ENCODE peak calls at places on chromosome 7, in four cellular contexts. One of them, this sample, is unnamed.
A peak's percentile ranks its signal among the peaks of the same experiment; 100 is the strongest.

GRCh38 chr7:54792383-54792782 is 33.4 kb upstream of the SEC61G start:
- DNase-seq in sigmoid colon: no peak
- DNase-seq in GM06990: no peak
- DNase-seq in PC-9: no peak
- DNase-seq in this sample: no peak

GRCh38 chr7:3000566-3000965 is 43.1 kb downstream of the CARD11 start:
- DNase-seq in sigmoid colon: peak; percentile 25
- DNase-seq in PC-9: no peak
- DNase-seq in GM06990: no peak
- DNase-seq in this sample: no peak

GRCh38 chr7:65812281-65812680 is 60.6 kb upstream of the VKORC1L1 start:
- DNase-seq in sigmoid colon: no peak
- DNase-seq in GM06990: no peak
- DNase-seq in PC-9: no peak
- DNase-seq in this sample: no peak

GRCh38 chr7:100022621-100023020 is 7.2 kb downstream of the ZKSCAN1 start:
- DNase-seq in PC-9: peak; percentile 42
- DNase-seq in sigmoid colon: no peak
- DNase-seq in GM06990: no peak
- DNase-seq in this sample: no peak

GRCh38 chr7:150439926-150440325 is 10.5 kb upstream of the GIMAP8 start:
- DNase-seq in GM06990: no peak
- DNase-seq in PC-9: no peak
- DNase-seq in sigmoid colon: no peak
- DNase-seq in this sample: no peak

GRCh38 chr7:33243319-33243881 is 114.0 kb downstream of the BBS9 start:
- DNase-seq in PC-9: no peak
- DNase-seq in sigmoid colon: no peak
- DNase-seq in GM06990: no peak
- DNase-seq in this sample: no peak

GRCh38 chr7:63071920-63072319 is 926.7 kb upstream of the ZNF722 start:
- DNase-seq in GM06990: no peak
- DNase-seq in sigmoid colon: no peak
- DNase-seq in PC-9: no peak
- DNase-seq in this sample: no peak

GRCh38 chr7:149728491-149729375 is 44.7 kb downstream of the ZNF467 start:
- DNase-seq in PC-9: no peak
- DNase-seq in sigmoid colon: peak; percentile 59
- DNase-seq in GM06990: no peak
- DNase-seq in this sample: no peak

GRCh38 chr7:8638076-8638475 is 204.7 kb downstream of the NXPH1 start:
- DNase-seq in GM06990: no peak
- DNase-seq in PC-9: no peak
- DNase-seq in sigmoid colon: no peak
- DNase-seq in this sample: no peak

GRCh38 chr7:128833148-128833938 is 3.1 kb downstream of the FLNC start:
- DNase-seq in GM06990: no peak
- DNase-seq in sigmoid colon: peak; percentile 94
- DNase-seq in PC-9: peak; percentile 33
- DNase-seq in this sample: no peak

GRCh38 chr7:107889992-107890391 is 991 bp upstream of the DLD start:
- DNase-seq in GM06990: no peak
- DNase-seq in PC-9: no peak
- DNase-seq in sigmoid colon: no peak
- DNase-seq in this sample: no peak

GRCh38 chr7:107890493-107890961 is 456 bp upstream of the DLD start:
- DNase-seq in GM06990: no peak
- DNase-seq in sigmoid colon: no peak
- DNase-seq in PC-9: no peak
- DNase-seq in this sample: no peak

GRCh38 chr7:107891619-107892366 is 810 bp downstream of the DLD start:
- DNase-seq in GM06990: no peak
- DNase-seq in sigmoid colon: no peak
- DNase-seq in PC-9: no peak
- DNase-seq in this sample: no peak

GRCh38 chr7:107890962-107891618 is at the start of gene DLD:
- DNase-seq in sigmoid colon: peak; percentile 98
- DNase-seq in GM06990: peak; percentile 93
- DNase-seq in PC-9: peak; percentile 92
- DNase-seq in this sample: peak; percentile 57
- H3K4me3 ChIP-seq in sigmoid colon: peak within 1 kb of the TSS; percentile 93
- H3K4me3 ChIP-seq in GM06990: peak within 1 kb of the TSS; percentile 92
- H3K4me3 ChIP-seq in PC-9: peak within 1 kb of the TSS; percentile 61
- H3K4me3 ChIP-seq in this sample: peak within 1 kb of the TSS; percentile 91

DNA sequence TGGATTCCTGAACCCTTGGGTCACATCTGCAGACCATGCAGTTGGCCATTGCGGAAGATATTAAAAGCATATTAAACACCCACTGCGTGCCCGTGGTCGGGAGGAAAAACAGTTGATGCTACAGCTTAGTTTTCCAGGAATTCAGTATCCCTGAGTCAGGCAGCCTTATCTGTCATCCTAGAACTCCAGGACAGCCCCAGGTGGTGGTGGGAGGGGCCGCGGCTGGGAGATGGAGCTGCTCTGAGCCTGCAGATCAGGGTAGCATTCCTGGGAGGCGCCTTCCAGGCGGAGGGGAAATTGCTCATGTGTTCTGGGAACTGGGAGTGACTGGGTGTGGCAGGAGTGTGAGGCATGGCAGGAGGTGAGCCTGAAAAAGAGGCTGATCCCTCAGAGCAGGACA is 222.9 kb upstream of the SH2B2 start:
- DNase-seq in GM06990: no peak
- DNase-seq in sigmoid colon: peak; percentile 56
- DNase-seq in PC-9: peak; percentile 88
- DNase-seq in this sample: no peak
- TF ChIP-seq CTCF in GM06990: no peak
- TF ChIP-seq CTCF in sigmoid colon: no peak
- TF ChIP-seq CTCF in PC-9: no peak
- TF ChIP-seq CTCF in this sample: no peak

GRCh38 chr7:117084286-117084685 is 131.0 kb downstream of the ST7 start:
- DNase-seq in sigmoid colon: no peak
- DNase-seq in PC-9: no peak
- DNase-seq in GM06990: no peak
- DNase-seq in this sample: no peak

GRCh38 chr7:117085769-117086463 is 132.6 kb downstream of the ST7 start:
- DNase-seq in PC-9: no peak
- DNase-seq in GM06990: no peak
- DNase-seq in sigmoid colon: no peak
- DNase-seq in this sample: no peak

GRCh38 chr7:117085275-117085674 is 132.0 kb downstream of the ST7 start:
- DNase-seq in sigmoid colon: no peak
- DNase-seq in GM06990: no peak
- DNase-seq in PC-9: no peak
- DNase-seq in this sample: no peak

GRCh38 chr7:117083648-117084047 is 130.3 kb downstream of the ST7 start:
- DNase-seq in PC-9: no peak
- DNase-seq in GM06990: no peak
- DNase-seq in sigmoid colon: no peak
- DNase-seq in this sample: no peak

GRCh38 chr7:117082636-117083035 is 129.3 kb downstream of the ST7 start:
- DNase-seq in sigmoid colon: no peak
- DNase-seq in GM06990: no peak
- DNase-seq in PC-9: no peak
- DNase-seq in this sample: no peak
- H3K36me3 ChIP-seq in sigmoid colon: no peaks in the 10 kb centered on the region
- H3K36me3 ChIP-seq in GM06990: no peaks in the 10 kb centered on the region
- H3K36me3 ChIP-seq in PC-9: no peaks in the 10 kb centered on the region
- H3K36me3 ChIP-seq in this sample: no peaks in the 10 kb centered on the region

DNA sequence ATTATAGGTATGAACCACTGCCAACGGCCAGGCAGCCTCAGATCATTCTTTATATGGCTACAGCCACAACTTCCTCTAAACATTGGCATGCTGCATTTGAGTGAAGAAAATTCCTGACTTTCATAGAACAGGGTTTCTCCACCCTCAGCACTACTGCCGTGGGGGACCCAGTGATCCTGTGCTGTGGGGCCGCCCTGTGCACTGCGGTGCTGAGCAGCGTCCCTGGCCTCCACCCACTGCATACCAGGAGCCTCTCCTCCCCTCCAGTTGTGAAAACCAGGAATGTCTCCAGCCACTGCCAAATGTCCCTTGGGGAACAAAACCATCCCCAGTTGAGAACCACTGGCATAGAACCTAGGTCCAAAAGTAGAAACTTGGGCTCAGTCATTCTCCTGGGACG is 15.8 kb downstream of the CNPY1 start:
- DNase-seq in GM06990: no peak
- DNase-seq in sigmoid colon: peak; percentile 27
- DNase-seq in PC-9: no peak
- DNase-seq in this sample: no peak
- H3K4me3 ChIP-seq in GM06990: no peak overlapping the region
- H3K4me3 ChIP-seq in sigmoid colon: no peak overlapping the region
- H3K4me3 ChIP-seq in PC-9: no peak overlapping the region
- H3K4me3 ChIP-seq in this sample: no peak overlapping the region

DNA sequence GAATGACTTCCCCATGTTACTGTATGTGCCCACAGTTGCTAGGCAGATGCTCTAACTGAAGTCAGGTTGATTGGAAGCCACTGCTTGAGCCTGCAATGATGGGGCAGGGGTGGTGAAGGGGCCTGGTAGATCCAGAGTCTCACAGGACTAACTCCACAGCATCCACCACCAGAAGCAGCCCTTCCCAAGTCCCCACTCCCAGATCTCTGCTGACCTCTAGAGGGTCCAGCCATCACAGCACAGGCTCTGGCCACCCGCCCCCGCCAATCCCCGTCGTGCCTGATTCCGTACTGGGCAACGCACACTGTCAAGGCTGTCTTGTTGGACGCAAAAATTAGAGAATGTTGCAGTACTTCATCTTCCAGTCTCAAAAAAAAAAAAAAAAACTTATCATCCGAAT is 136.8 kb upstream of the PDE1C start:
- DNase-seq in GM06990: no peak
- DNase-seq in PC-9: no peak
- DNase-seq in sigmoid colon: no peak
- DNase-seq in this sample: no peak
- TF ChIP-seq CTCF in GM06990: peak; percentile 26
- TF ChIP-seq CTCF in PC-9: peak; percentile 25
- TF ChIP-seq CTCF in sigmoid colon: no peak
- TF ChIP-seq CTCF in this sample: peak; percentile 52

GRCh38 chr7:158789842-158790241 is 39.5 kb downstream of the ESYT2 start:
- DNase-seq in sigmoid colon: no peak
- DNase-seq in PC-9: no peak
- DNase-seq in GM06990: no peak
- DNase-seq in this sample: no peak

GRCh38 chr7:158796667-158797066 is 32.6 kb downstream of the ESYT2 start:
- DNase-seq in sigmoid colon: no peak
- DNase-seq in GM06990: no peak
- DNase-seq in PC-9: no peak
- DNase-seq in this sample: no peak

GRCh38 chr7:158795272-158795671 is 34.0 kb downstream of the ESYT2 start:
- DNase-seq in GM06990: no peak
- DNase-seq in PC-9: no peak
- DNase-seq in sigmoid colon: no peak
- DNase-seq in this sample: no peak

GRCh38 chr7:158786898-158787297 is 42.4 kb downstream of the ESYT2 start:
- DNase-seq in PC-9: no peak
- DNase-seq in sigmoid colon: no peak
- DNase-seq in GM06990: no peak
- DNase-seq in this sample: no peak

GRCh38 chr7:158791133-158791532 is 38.2 kb downstream of the ESYT2 start:
- DNase-seq in PC-9: no peak
- DNase-seq in sigmoid colon: no peak
- DNase-seq in GM06990: no peak
- DNase-seq in this sample: no peak
- H3K36me3 ChIP-seq in PC-9: peaks cover 52% of the 10 kb centered on the region
- H3K36me3 ChIP-seq in sigmoid colon: peaks cover 7% of the 10 kb centered on the region
- H3K36me3 ChIP-seq in GM06990: peaks cover 5% of the 10 kb centered on the region
- H3K36me3 ChIP-seq in this sample: peaks cover 7% of the 10 kb centered on the region

DNA sequence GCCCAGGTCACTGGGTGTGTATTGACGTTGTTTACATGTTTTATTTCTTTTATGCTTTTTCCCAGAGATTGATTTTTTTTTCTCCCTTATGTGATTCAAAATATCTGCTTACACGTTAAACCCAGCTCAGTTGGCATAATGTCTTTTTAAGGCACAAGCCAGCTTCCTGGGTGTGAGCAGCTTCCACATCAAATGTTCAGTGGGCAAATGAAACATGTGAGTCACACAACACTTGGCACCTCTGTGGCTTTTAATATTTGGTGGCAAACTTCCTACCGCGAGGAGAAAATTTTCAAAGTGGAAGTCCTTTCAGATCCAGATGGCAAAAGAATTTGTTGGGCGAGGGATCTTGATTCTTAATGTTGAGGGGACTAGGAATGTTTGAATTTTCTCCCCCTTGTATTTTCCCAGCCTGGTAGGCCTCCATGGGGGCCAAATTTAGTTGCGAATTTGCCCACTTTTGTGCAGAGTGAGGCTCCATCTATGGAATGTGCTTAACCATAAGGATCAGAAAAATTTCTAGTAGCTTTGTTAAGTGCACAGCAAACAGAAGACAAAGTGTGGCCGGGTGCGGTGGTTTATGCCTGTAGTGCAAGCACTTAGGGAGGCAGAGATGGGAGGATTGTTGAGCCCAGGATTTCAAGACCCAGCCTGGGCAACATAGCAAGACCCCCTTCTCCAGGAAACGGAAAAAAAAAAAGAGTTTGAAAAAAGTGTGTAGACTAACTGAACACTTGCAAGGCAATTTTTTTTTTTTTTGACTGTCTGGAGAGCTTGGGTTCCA is 30.9 kb downstream of the CUX1 start:
- DNase-seq in sigmoid colon: peak; percentile 37
- DNase-seq in PC-9: no peak
- DNase-seq in GM06990: no peak
- DNase-seq in this sample: no peak
- H3K4me3 ChIP-seq in sigmoid colon: no peak overlapping the region
- H3K4me3 ChIP-seq in PC-9: no peak overlapping the region
- H3K4me3 ChIP-seq in GM06990: no peak overlapping the region
- H3K4me3 ChIP-seq in this sample: no peak overlapping the region

GRCh38 chr7:42493436-42494198 is 256.6 kb upstream of the GLI3 start:
- DNase-seq in GM06990: no peak
- DNase-seq in PC-9: no peak
- DNase-seq in sigmoid colon: peak; percentile 94
- DNase-seq in this sample: peak; percentile 70
- TF ChIP-seq CTCF in GM06990: no peak
- TF ChIP-seq CTCF in PC-9: no peak
- TF ChIP-seq CTCF in sigmoid colon: no peak
- TF ChIP-seq CTCF in this sample: no peak